ENCODE peak calls at places on chromosomes 1 and 21, in ten cellular contexts. W, H, S, C, T, Z, P, A, F and O are unnamed samples.

GRCh38 chr1:23196627-23197328 is 20.5 kb downstream of the HTR1D start:
- DNase-seq in W (no peak), H (no peak), F (no peak), P (peak; percentile 91), A (no peak), C (no peak), T (peak; percentile 96), S (no peak), Z (no peak), O (no peak)

GRCh38 chr1:45305231-45305630 is 21.5 kb upstream of the HPDL start:
- DNase-seq in C (no peak), Z (no peak), A (no peak), T (no peak), P (no peak), F (no peak), H (no peak), W (no peak), S (no peak), O (no peak)

GRCh38 chr1:97781762-97782337 is 139.0 kb downstream of the DPYD start:
- DNase-seq in H (no peak), P (no peak), F (no peak), W (no peak), S (no peak), A (no peak), T (no peak), C (no peak), Z (no peak), O (no peak)

GRCh38 chr21:37659874-37660273 is 256.4 kb downstream of the KCNJ6 start:
- DNase-seq in A (no peak), F (no peak), T (no peak), Z (no peak), S (no peak), P (no peak), W (no peak), C (no peak), H (no peak), O (no peak)

GRCh38 chr1:95953005-95953404 is 719.0 kb downstream of the RWDD3 start:
- DNase-seq in Z (no peak), P (no peak), H (no peak), C (no peak), A (no peak), F (no peak), T (no peak), S (no peak), W (no peak), O (no peak)

GRCh38 chr1:200302893-200303250 is 107.0 kb downstream of the ZNF281 start:
- DNase-seq in C (no peak), H (no peak), T (no peak), Z (no peak), W (no peak), P (no peak), S (no peak), A (no peak), F (no peak), O (no peak)

GRCh38 chr1:165858364-165858823 is 31.0 kb downstream of the UCK2 start:
- DNase-seq in S (no peak), C (no peak), H (no peak), A (no peak), P (no peak), T (no peak), Z (no peak), F (no peak), W (no peak), O (no peak)

GRCh38 chr1:203625623-203626189 is 926 bp upstream of the ATP2B4 start:
- DNase-seq in A (peak; percentile 81), S (peak; percentile 74), W (peak; percentile 54), Z (peak; percentile 22), H (peak; percentile 83), F (peak; percentile 38), P (no peak), C (no peak), T (no peak), O (peak; percentile 86)

GRCh38 chr1:117886101-117886795 is 43.2 kb downstream of the GDAP2 start:
- DNase-seq in C (no peak), F (no peak), H (no peak), S (no peak), A (no peak), P (peak; percentile 21), T (peak; percentile 11), Z (no peak), W (no peak), O (no peak)

GRCh38 chr1:119132179-119132578 is 8.3 kb downstream of the WARS2 start:
- DNase-seq in P (no peak), C (no peak), F (no peak), A (no peak), W (no peak), Z (no peak), T (no peak), S (no peak), H (no peak), O (no peak)

GRCh38 chr1:25620211-25620610 is 3.6 kb downstream of the MAN1C1 start:
- DNase-seq in H (no peak), T (no peak), F (peak; percentile 41), W (no peak), P (no peak), Z (no peak), S (no peak), A (peak; percentile 29), C (no peak), O (peak; percentile 81)

GRCh38 chr1:19009126-19009881 is 52.8 kb upstream of the IFFO2 start:
- DNase-seq in Z (no peak), S (no peak), P (no peak), C (no peak), W (no peak), T (no peak), A (no peak), H (no peak), F (no peak), O (no peak)

GRCh38 chr1:90712153-90712930 is 4.8 kb downstream of the BARHL2 start:
- DNase-seq in T (no peak), P (no peak), W (no peak), S (no peak), C (no peak), Z (no peak), A (no peak), H (no peak), F (no peak), O (no peak)

GRCh38 chr21:44895859-44896258 is 22.4 kb upstream of the PTTG1IP start:
- DNase-seq in W (no peak), Z (no peak), T (no peak), H (no peak), F (no peak), S (no peak), P (no peak), C (peak; percentile 8), A (no peak), O (no peak)

GRCh38 chr21:42818328-42818749 is 61.0 kb downstream of the WDR4 start:
- DNase-seq in H (peak; percentile 54), C (peak; percentile 45), F (peak; percentile 56), T (peak; percentile 34), A (peak; percentile 66), Z (no peak), P (no peak), S (peak; percentile 45), W (no peak), O (peak; percentile 62)

GRCh38 chr1:202852163-202852904 is 36.6 kb downstream of the RABIF start:
- DNase-seq in P (peak; percentile 16), S (no peak), F (peak; percentile 44), T (peak; percentile 52), H (peak; percentile 23), W (no peak), A (peak; percentile 47), C (no peak), Z (no peak), O (peak; percentile 45)

GRCh38 chr1:161953256-161953920 is 70.3 kb downstream of the OLFML2B start:
- DNase-seq in W (no peak), H (no peak), C (no peak), F (no peak), A (no peak), S (no peak), P (no peak), T (no peak), Z (no peak), O (no peak)

GRCh38 chr1:32336963-32337675 is 1.1 kb upstream of the MARCKSL1 start:
- DNase-seq in S (peak; percentile 64), F (peak; percentile 76), A (peak; percentile 54), Z (peak; percentile 68), P (no peak), T (no peak), H (peak; percentile 59), C (no peak), W (peak; percentile 76), O (peak; percentile 87)

GRCh38 chr1:206779565-206780091 is 7.3 kb upstream of the IL10 start:
- DNase-seq in S (no peak), T (no peak), F (no peak), A (no peak), H (no peak), W (no peak), C (no peak), P (no peak), Z (no peak), O (no peak)

GRCh38 chr1:154407021-154407865 is 2.1 kb downstream of the IL6R start:
- DNase-seq in P (no peak), H (peak; percentile 17), S (no peak), F (peak; percentile 67), W (peak; percentile 77), T (no peak), Z (peak; percentile 75), C (no peak), A (peak; percentile 26), O (peak; percentile 64)

GRCh38 chr21:40143822-40144525 is 276.7 kb downstream of the PCP4 start:
- DNase-seq in H (no peak), W (no peak), A (peak; percentile 52), Z (no peak), S (no peak), C (peak; percentile 23), F (peak; percentile 16), T (peak; percentile 37), P (no peak), O (peak; percentile 74)

GRCh38 chr1:53137729-53138128 is 4.7 kb downstream of the SLC1A7 start:
- DNase-seq in A (no peak), P (no peak), W (no peak), S (no peak), F (no peak), C (no peak), H (no peak), T (no peak), Z (no peak), O (no peak)

GRCh38 chr1:53130598-53130877 is 11.9 kb downstream of the SLC1A7 start:
- DNase-seq in C (no peak), Z (no peak), A (no peak), F (no peak), P (no peak), H (no peak), S (no peak), W (no peak), T (no peak), O (no peak)

GRCh38 chr1:11492235-11492634 is 13.3 kb downstream of the DISP3 start:
- DNase-seq in F (no peak), P (no peak), S (no peak), W (no peak), C (no peak), A (no peak), T (no peak), H (no peak), Z (no peak), O (no peak)

GRCh38 chr1:116377564-116378529 is 4.8 kb downstream of the ATP1A1 start:
- DNase-seq in Z (peak; percentile 78), A (peak; percentile 38), C (peak; percentile 75), F (peak; percentile 28), T (peak; percentile 92), S (peak; percentile 32), H (peak; percentile 65), P (peak; percentile 85), W (peak; percentile 96), O (no peak)

GRCh38 chr1:149963358-149963757 is 26.7 kb upstream of the MTMR11 start:
- DNase-seq in A (no peak), F (no peak), W (no peak), Z (no peak), H (no peak), S (no peak), T (no peak), P (no peak), C (no peak), O (no peak)

GRCh38 chr1:11611928-11612327 is 42.3 kb downstream of the FBXO2 start:
- DNase-seq in F (no peak), T (no peak), C (no peak), S (no peak), P (no peak), A (no peak), H (no peak), W (no peak), Z (no peak), O (no peak)

GRCh38 chr1:20074725-20075171 is 4.8 kb downstream of the PLA2G5 start:
- DNase-seq in P (no peak), F (no peak), W (no peak), T (no peak), Z (no peak), C (no peak), S (no peak), H (no peak), A (no peak), O (no peak)